ENCODE peak calls at places on chromosomes 16 and 17, in seven cellular contexts. G, V, O, Q, J, K and N are unnamed samples. For H3K4me1 and H3K9me3, the result is how much of the 10 kb centered on the place peaks cover.

GRCh38 chr17:60901222-60901621 is 223.6 kb downstream of the BCAS3 start:
- DNase-seq in G (no peak), V (no peak), O (no peak), Q (no peak), J (no peak), K (no peak), N (no peak)

GRCh38 chr17:77897741-77898301 is 60.7 kb upstream of the TNRC6C start:
- DNase-seq in G (no peak), V (no peak), O (no peak), Q (no peak), J (no peak), K (no peak), N (no peak)

GRCh38 chr17:27810211-27810901 is 10.0 kb upstream of the NOS2 start:
- DNase-seq in G (no peak), V (no peak), O (no peak), Q (no peak), J (no peak), K (no peak), N (no peak)

GRCh38 chr17:74477411-74477810 is 11.0 kb downstream of the CD300A start:
- DNase-seq in G (no peak), V (no peak), O (no peak), Q (no peak), J (no peak), K (no peak), N (no peak)

GRCh38 chr17:58637011-58637570 is 54.8 kb downstream of the TEX14 start:
- DNase-seq in G (no peak), V (no peak), O (no peak), Q (no peak), J (no peak), K (no peak), N (peak)

GRCh38 chr17:21044971-21045370 is 2.2 kb upstream of the USP22 start:
- DNase-seq in G (no peak), V (no peak), O (no peak), Q (no peak), J (no peak), K (no peak), N (no peak)

GRCh38 chr17:71869293-71869692 is 251.5 kb upstream of the SOX9 start:
- DNase-seq in G (no peak), V (no peak), O (no peak), Q (no peak), J (no peak), K (no peak), N (no peak)

GRCh38 chr16:58459344-58460218 is 40.4 kb upstream of the NDRG4 start:
- DNase-seq in G (no peak), V (peak), O (no peak), Q (no peak), J (no peak), K (no peak), N (no peak)

GRCh38 chr17:19574956-19575355 is 41.3 kb downstream of the SLC47A1 start:
- DNase-seq in G (no peak), V (no peak), O (no peak), Q (no peak), J (no peak), K (no peak), N (no peak)
- H3K4me1 ChIP-seq in G (under half), V (under half), O (under half), Q (under half), J (under half), K (under half), N (under half)

GRCh38 chr17:38872671-38873385 is 3.0 kb downstream of the LASP1 start:
- DNase-seq in G (no peak), V (no peak), O (no peak), Q (no peak), J (no peak), K (no peak), N (no peak)

GRCh38 chr17:38874505-38875419 is 4.9 kb downstream of the LASP1 start:
- DNase-seq in G (no peak), V (peak), O (no peak), Q (no peak), J (no peak), K (no peak), N (no peak)

GRCh38 chr17:38877130-38877851 is 7.4 kb downstream of the LASP1 start:
- DNase-seq in G (no peak), V (no peak), O (no peak), Q (peak), J (no peak), K (no peak), N (no peak)

GRCh38 chr17:38873646-38874380 is 4.0 kb downstream of the LASP1 start:
- DNase-seq in G (no peak), V (no peak), O (no peak), Q (no peak), J (no peak), K (no peak), N (no peak)

GRCh38 chr17:38875477-38876080 is 5.7 kb downstream of the LASP1 start:
- DNase-seq in G (no peak), V (no peak), O (no peak), Q (no peak), J (no peak), K (no peak), N (no peak)
- H3K4me3 ChIP-seq in G (no peak), V (no peak), O (peak), Q (no peak), J (peak), K (peak), N (no peak)

GRCh38 chr16:10419701-10420100 is 33.8 kb downstream of the ATF7IP2 start:
- DNase-seq in G (no peak), V (no peak), O (no peak), Q (no peak), J (no peak), K (no peak), N (no peak)
- H3K9me3 ChIP-seq in G (under half), V (under half), O (under half), Q (under half), J (under half), K (under half), N (under half)

GRCh38 chr17:43170766-43171681 is at the start of gene NBR1:
- DNase-seq in G (peak), V (peak), O (peak), Q (peak), J (peak), K (peak), N (peak)

GRCh38 chr17:43176119-43176570 is 5.1 kb downstream of the NBR1 start:
- DNase-seq in G (no peak), V (no peak), O (no peak), Q (peak), J (no peak), K (no peak), N (no peak)

GRCh38 chr17:43171761-43172487 is 910 bp downstream of the NBR1 start:
- DNase-seq in G (peak), V (peak), O (no peak), Q (no peak), J (no peak), K (no peak), N (peak)

GRCh38 chr17:43170140-43170765 is 761 bp upstream of the NBR1 start:
- DNase-seq in G (peak), V (peak), O (peak), Q (peak), J (peak), K (peak), N (peak)

GRCh38 chr17:43175213-43176118 is 4.5 kb downstream of the NBR1 start:
- DNase-seq in G (no peak), V (no peak), O (no peak), Q (no peak), J (no peak), K (no peak), N (no peak)
- H3K4me1 ChIP-seq in G (under half), V (under half), O (half or more), Q (under half), J (under half), K (under half), N (under half)

GRCh38 chr16:19881783-19882182 is 2.9 kb downstream of the GPRC5B start:
- DNase-seq in G (no peak), V (no peak), O (no peak), Q (no peak), J (no peak), K (no peak), N (no peak)
- H3K4me3 ChIP-seq in G (no peak), V (no peak), O (peak), Q (no peak), J (no peak), K (no peak), N (no peak)

GRCh38 chr16:35148748-35149147 is 1689.3 kb downstream of the TP53TG3F start:
- DNase-seq in G (no peak), V (no peak), O (no peak), Q (no peak), J (no peak), K (no peak), N (no peak)

GRCh38 chr16:35146723-35147458 is 1687.5 kb downstream of the TP53TG3F start:
- DNase-seq in G (no peak), V (no peak), O (no peak), Q (no peak), J (no peak), K (no peak), N (no peak)

GRCh38 chr16:35146031-35146710 is 1686.8 kb downstream of the TP53TG3F start:
- DNase-seq in G (no peak), V (no peak), O (no peak), Q (no peak), J (no peak), K (no peak), N (peak)

GRCh38 chr16:35149550-35149949 is 1690.1 kb downstream of the TP53TG3F start:
- DNase-seq in G (no peak), V (no peak), O (no peak), Q (no peak), J (no peak), K (no peak), N (no peak)

DNA sequence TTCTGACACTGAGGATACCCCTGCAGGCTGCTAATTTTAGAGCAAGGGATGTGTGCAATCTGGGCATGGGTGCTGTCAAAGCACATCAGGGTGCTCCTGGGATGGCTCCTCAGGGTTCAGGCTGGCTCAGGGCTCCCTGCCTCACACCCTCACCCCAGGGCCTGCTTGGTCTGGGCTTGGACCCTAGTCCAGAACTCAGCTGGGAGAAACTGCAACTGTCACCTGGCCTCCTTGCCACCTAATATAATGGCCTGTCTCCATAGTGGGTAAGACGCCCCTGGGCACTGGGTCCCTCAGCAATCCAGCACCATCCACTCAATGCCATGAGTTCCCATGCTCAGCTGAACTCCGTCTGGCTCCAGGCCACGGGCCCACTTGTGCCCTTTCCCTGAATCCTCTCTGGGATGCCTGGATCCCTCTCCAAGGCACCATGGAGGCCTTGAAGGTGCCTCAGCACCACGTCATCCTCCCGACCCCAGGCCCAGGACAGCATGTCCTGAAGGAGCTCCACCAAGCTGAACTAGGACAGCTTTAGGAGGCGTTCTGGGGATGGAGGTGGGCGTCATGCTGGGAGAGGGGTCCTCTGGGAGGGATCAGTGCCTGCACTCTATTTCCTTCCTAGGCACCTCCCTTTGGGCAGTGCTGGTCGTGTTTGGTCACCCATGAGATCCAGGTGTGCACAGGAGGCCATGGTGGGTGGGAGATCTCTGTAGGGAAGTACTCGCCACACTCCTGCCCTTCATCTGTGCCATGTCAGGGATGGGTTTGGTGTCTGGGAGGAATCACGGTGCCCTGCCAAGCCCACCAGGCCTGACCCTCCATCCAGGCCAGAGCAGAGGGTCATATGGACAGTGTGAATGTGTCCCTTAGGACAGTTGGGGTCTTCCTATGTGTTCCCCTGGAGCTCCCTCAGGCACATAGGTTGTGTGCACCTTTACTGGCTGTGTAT is 1688.4 kb downstream of the TP53TG3F start:
- DNase-seq in G (no peak), V (no peak), O (no peak), Q (no peak), J (no peak), K (no peak), N (peak)
- H3K9me3 ChIP-seq in G (under half), V (under half), O (under half), Q (under half), J (under half), K (under half), N (under half)